ENCODE peak calls at places on chromosomes 2 and 18, in four cellular contexts. E is K562, H is HepG2, K is GM12878. U is an unnamed sample.

GRCh38 chr2:88765154-88765948 is 73.9 kb downstream of the RPIA start:
- DNase-seq in E (no peak), H (no peak), K (no peak), U (peak)

GRCh38 chr2:177753682-177754475 is 318.7 kb downstream of the PDE11A start:
- DNase-seq in E (peak), H (no peak), K (no peak), U (peak)

GRCh38 chr2:182318466-182319309 is 108.1 kb downstream of the PDE1A start:
- DNase-seq in E (no peak), H (no peak), K (no peak), U (peak)

GRCh38 chr2:143968360-143968759 is 551.6 kb downstream of the ZEB2 start:
- DNase-seq in E (no peak), H (no peak), K (no peak), U (no peak)

GRCh38 chr18:3889803-3890202 is 439.8 kb downstream of the TGIF1 start:
- DNase-seq in E (no peak), H (peak), K (no peak), U (no peak)

GRCh38 chr2:207993141-207993763 is 32.1 kb downstream of the PLEKHM3 start:
- DNase-seq in E (no peak), H (no peak), K (no peak), U (no peak)

GRCh38 chr2:48112911-48113687 is 206.8 kb upstream of the FBXO11 start:
- DNase-seq in E (no peak), H (peak), K (no peak), U (no peak)

GRCh38 chr18:35122586-35123224 is 81.5 kb downstream of the MAPRE2 start:
- DNase-seq in E (peak), H (no peak), K (no peak), U (no peak)

GRCh38 chr2:217064234-217065103 is 204.6 kb upstream of the TNP1 start:
- DNase-seq in E (no peak), H (no peak), K (no peak), U (no peak)

GRCh38 chr18:5890261-5890605 is 5.1 kb downstream of the TMEM200C start:
- DNase-seq in E (no peak), H (peak), K (no peak), U (no peak)

GRCh38 chr2:139742216-139743172 is 962.3 kb upstream of the NXPH2 start:
- DNase-seq in E (no peak), H (no peak), K (no peak), U (no peak)

GRCh38 chr2:120978359-120979050 is 242.8 kb downstream of the GLI2 start:
- DNase-seq in E (no peak), H (no peak), K (no peak), U (no peak)

GRCh38 chr18:48034651-48035555 is 104.4 kb upstream of the SMAD2 start:
- DNase-seq in E (no peak), H (no peak), K (no peak), U (no peak)

GRCh38 chr2:239275037-239275685 is 125.7 kb downstream of the HDAC4 start:
- DNase-seq in E (peak), H (no peak), K (no peak), U (no peak)

GRCh38 chr2:68441179-68441993 is 25.7 kb downstream of the FBXO48 start:
- DNase-seq in E (peak), H (peak), K (peak), U (peak)

GRCh38 chr2:235537186-235537585 is 43.3 kb downstream of the AGAP1 start:
- DNase-seq in E (no peak), H (no peak), K (no peak), U (no peak)

GRCh38 chr2:16330012-16330411 is 335.6 kb downstream of the CYRIA start:
- DNase-seq in E (no peak), H (peak), K (no peak), U (no peak)

GRCh38 chr2:66567742-66568141 is 132.8 kb downstream of the MEIS1 start:
- DNase-seq in E (no peak), H (no peak), K (no peak), U (no peak)

GRCh38 chr2:102037681-102038080 is 45.9 kb downstream of the IL1R2 start:
- DNase-seq in E (no peak), H (no peak), K (no peak), U (peak)

GRCh38 chr2:169716938-169717690 is 16.5 kb upstream of the KLHL23 start:
- DNase-seq in E (peak), H (peak), K (no peak), U (peak)

GRCh38 chr18:28960146-28960545 is 783.2 kb upstream of the CDH2 start:
- DNase-seq in E (no peak), H (no peak), K (no peak), U (peak)

GRCh38 chr2:105144941-105145300 is 96.6 kb upstream of the GPR45 start:
- DNase-seq in E (no peak), H (no peak), K (no peak), U (no peak)
- TF ChIP-seq CTCF in E (no peak), H (no peak), K (no peak), U (no peak)

DNA sequence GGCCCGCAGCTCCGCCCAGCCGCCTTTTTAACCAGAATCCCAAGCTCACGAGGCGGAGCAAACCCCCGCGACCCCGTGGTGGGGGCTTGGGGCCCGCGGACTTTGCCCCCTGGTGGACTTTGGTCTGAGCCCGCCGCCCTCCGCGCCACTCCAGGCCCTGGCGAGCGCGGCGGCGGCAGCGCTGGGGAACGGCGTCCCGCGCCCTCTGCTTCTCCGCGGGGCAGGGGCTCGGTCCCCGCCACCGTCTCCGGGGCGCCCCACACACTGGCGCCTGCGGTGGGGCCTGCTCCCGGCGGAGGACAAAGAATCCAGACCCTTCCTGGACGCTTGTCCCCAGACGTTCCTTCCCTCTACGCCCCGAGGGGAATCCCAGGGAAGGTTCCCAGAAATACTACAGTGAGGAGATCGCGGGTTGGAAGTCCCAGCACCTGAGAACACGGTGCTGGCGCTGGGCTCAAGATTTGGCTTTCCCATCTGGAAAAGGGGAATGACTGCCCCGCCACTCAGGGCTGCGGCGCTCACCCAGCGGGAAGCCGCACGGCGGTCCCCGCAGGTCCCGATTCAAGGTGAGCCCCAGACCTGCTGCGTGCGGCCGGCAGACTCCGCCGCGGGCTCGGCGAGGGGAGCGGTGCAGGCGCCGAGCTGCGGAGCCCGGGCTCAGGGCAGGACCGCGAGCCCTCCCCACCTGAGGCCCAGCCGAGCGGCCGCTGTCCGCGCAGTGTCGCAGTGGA is at the start of gene HAAO:
- DNase-seq in E (no peak), H (peak), K (no peak), U (peak)
- TF ChIP-seq MYC in E (no peak), H (peak), K (no peak), U (no peak)

DNA sequence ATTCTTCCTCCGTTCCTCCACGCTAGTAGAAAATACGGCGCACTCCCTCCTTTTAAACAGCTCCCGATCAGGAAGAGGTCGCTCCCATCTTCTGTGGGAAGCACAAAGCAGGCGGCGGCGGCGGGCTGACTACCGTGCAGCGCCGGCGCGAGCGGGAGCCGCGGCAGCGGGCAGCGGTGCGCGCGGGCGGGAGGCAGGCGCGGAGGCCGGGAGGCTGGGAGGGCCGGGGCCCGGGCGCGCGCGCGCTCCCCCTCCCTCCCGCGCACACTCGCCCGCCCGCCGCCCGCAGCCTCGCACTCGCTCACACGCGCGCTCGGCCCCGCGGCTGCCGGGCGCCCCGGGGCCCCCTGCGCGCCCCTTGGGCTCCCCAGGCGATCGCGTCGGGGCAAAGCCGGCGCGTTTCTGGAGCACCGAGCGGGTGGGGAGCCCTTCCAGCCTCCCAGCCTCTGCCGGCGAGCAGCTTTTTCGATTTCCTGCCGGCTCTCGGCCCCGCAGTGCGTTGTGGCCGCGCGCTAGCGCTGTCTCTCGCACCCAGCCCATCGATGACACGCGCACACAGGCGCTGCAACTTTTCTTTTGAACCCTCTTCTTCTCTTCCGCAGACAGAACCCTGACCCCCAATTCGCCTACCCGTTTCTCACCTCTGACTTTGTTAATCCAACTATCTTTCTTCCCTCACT is at the start of gene SLC8A1:
- DNase-seq in E (no peak), H (no peak), K (no peak), U (peak)
- TF ChIP-seq POLR2AphosphoS5 in E (no peak), H (no peak), K (no peak), U (no peak)

GRCh38 chr2:219045937-219046550 is 4.7 kb upstream of the CFAP65 start:
- DNase-seq in E (peak), H (no peak), K (no peak), U (peak)
- TF ChIP-seq CTCF in E (no peak), H (no peak), K (no peak), U (no peak)

DNA sequence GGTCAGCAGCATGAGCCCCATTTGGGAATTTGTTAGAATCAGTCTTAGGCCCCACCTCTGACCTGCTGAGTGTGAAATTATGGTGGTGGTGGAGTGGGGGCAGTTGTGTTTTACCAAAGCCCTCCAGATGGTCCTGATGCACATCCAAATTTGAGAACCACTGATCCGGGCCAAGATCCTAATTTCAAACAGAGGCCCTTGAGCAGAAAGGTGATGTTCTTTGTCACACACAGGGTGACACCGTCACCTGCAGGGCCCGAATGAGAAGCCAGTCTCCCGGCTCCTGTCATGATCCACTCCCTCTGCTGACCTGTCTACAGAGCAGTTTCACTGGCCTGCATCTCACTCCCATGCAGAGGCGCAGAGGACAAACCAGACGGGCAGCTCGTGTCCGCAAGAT is 129.9 kb downstream of the TRIM43 start:
- DNase-seq in E (no peak), H (no peak), K (no peak), U (no peak)
- TF ChIP-seq MYC in E (no peak), H (no peak), K (no peak), U (no peak)

U was measured in endothelial cell of umbilical vein.